ENCODE peak calls at places on chromosomes 5 and 9, in ten cellular contexts. H, V, J, F, E, T, I, P, R and K are unnamed samples.

GRCh38 chr5:137959488-137959887 is 70.2 kb downstream of the PKD2L2 start:
- DNase-seq in H (no peak), V (no peak), J (no peak), F (no peak), E (no peak), T (no peak), I (no peak), P (no peak), R (no peak), K (no peak)

GRCh38 chr5:179185256-179186091 is 125.3 kb downstream of the ZNF354C start:
- DNase-seq in H (no peak), V (no peak), J (no peak), F (no peak), E (no peak), T (no peak), I (peak), P (no peak), R (no peak), K (peak)

GRCh38 chr5:173972844-173973613 is 15.9 kb upstream of the C5orf47 start:
- DNase-seq in H (peak), V (peak), J (peak), F (peak), E (peak), T (peak), I (peak), P (peak), R (peak), K (peak)

GRCh38 chr5:143374496-143375217 is 28.8 kb downstream of the NR3C1 start:
- DNase-seq in H (no peak), V (no peak), J (no peak), F (no peak), E (no peak), T (no peak), I (no peak), P (no peak), R (no peak), K (no peak)

GRCh38 chr5:108251350-108251749 is 130.5 kb downstream of the FBXL17 start:
- DNase-seq in H (no peak), V (no peak), J (no peak), F (no peak), E (no peak), T (no peak), I (no peak), P (no peak), R (no peak), K (no peak)

GRCh38 chr5:39197556-39197955 is 21.8 kb downstream of the FYB1 start:
- DNase-seq in H (no peak), V (no peak), J (peak), F (no peak), E (no peak), T (no peak), I (no peak), P (no peak), R (no peak), K (no peak)

GRCh38 chr5:378301-378891 is 56.9 kb downstream of the AHRR start:
- DNase-seq in H (peak), V (no peak), J (no peak), F (no peak), E (peak), T (no peak), I (peak), P (no peak), R (no peak), K (peak)

GRCh38 chr5:34756781-34757624 is 82.0 kb upstream of the TTC23L start:
- DNase-seq in H (no peak), V (no peak), J (no peak), F (no peak), E (no peak), T (no peak), I (no peak), P (no peak), R (no peak), K (no peak)

GRCh38 chr9:135761845-135762168 is 59.8 kb downstream of the KCNT1 start:
- DNase-seq in H (no peak), V (no peak), J (no peak), F (no peak), E (no peak), T (no peak), I (no peak), P (no peak), R (no peak), K (no peak)

GRCh38 chr5:28403846-28404245 is 1365.5 kb upstream of the CDH9 start:
- DNase-seq in H (no peak), V (no peak), J (no peak), F (no peak), E (no peak), T (no peak), I (no peak), P (no peak), R (no peak), K (no peak)

GRCh38 chr5:4868140-4868735 is 271.9 kb upstream of the ADAMTS16 start:
- DNase-seq in H (no peak), V (peak), J (peak), F (peak), E (peak), T (peak), I (no peak), P (no peak), R (no peak), K (peak)

GRCh38 chr5:105754056-105754455 is 1916.7 kb downstream of the EFNA5 start:
- DNase-seq in H (no peak), V (no peak), J (no peak), F (no peak), E (no peak), T (no peak), I (no peak), P (no peak), R (no peak), K (no peak)

GRCh38 chr5:136590581-136590980 is 225.2 kb upstream of the TRPC7 start:
- DNase-seq in H (no peak), V (no peak), J (no peak), F (no peak), E (no peak), T (no peak), I (no peak), P (no peak), R (no peak), K (no peak)

GRCh38 chr5:115607935-115608334 is 5.7 kb upstream of the TICAM2 start:
- DNase-seq in H (no peak), V (no peak), J (no peak), F (no peak), E (no peak), T (no peak), I (no peak), P (no peak), R (no peak), K (no peak)

GRCh38 chr9:87464110-87464991 is 33.3 kb upstream of the DAPK1 start:
- DNase-seq in H (no peak), V (no peak), J (no peak), F (no peak), E (peak), T (no peak), I (no peak), P (no peak), R (peak), K (no peak)

GRCh38 chr5:110306650-110307049 is 419.8 kb downstream of the TMEM232 start:
- DNase-seq in H (no peak), V (no peak), J (no peak), F (no peak), E (no peak), T (no peak), I (no peak), P (no peak), R (no peak), K (no peak)

GRCh38 chr5:156473271-156473935 is 146.4 kb downstream of the SGCD start:
- DNase-seq in H (no peak), V (no peak), J (no peak), F (no peak), E (no peak), T (no peak), I (no peak), P (no peak), R (no peak), K (no peak)

GRCh38 chr5:5886812-5887486 is 464.5 kb downstream of the ICE1 start:
- DNase-seq in H (no peak), V (peak), J (no peak), F (peak), E (no peak), T (peak), I (peak), P (no peak), R (no peak), K (peak)

GRCh38 chr5:57696005-57696755 is 213.6 kb upstream of the ACTBL2 start:
- DNase-seq in H (no peak), V (no peak), J (no peak), F (peak), E (no peak), T (no peak), I (no peak), P (no peak), R (no peak), K (no peak)

GRCh38 chr9:35406183-35406959 is 83.5 kb upstream of the RUSC2 start:
- DNase-seq in H (no peak), V (no peak), J (no peak), F (peak), E (no peak), T (peak), I (no peak), P (no peak), R (no peak), K (peak)
- TF ChIP-seq POLR2AphosphoS5 in H (no peak), V (no peak), J (no peak), F (no peak), E (no peak), T (no peak), I (no peak), P (no peak), R (no peak), K (no peak)

DNA sequence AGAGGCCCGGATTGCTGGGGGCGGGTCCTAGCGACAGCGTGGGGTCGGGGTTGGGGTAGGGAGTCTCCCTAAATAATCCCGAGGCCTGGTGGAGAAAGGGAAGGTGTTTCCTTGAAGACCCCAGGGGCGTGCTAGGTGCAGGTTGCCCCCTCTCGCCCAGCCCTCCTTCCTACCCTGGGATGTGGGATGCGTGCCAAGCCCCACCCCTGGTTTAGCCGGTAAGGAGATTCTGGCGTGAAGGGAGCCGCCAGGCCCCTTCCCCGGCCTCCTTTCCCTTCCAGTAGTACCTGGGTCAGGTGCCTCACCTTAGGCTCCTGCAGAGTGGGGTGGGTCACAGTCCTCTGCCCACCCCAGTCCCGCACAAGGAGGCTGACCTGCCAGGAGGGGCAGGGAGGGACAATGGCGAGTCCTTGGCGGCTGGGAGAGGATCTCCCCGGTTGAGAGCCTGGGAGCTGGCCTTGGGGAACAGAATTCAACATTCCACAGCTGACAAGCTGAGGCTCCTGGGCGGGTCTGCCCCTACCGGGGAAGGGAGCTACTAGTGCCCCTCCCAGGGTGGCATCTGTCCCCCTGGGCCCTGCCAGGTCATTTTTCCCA is 684 bp downstream of the TSPAN17 start:
- DNase-seq in H (peak), V (no peak), J (no peak), F (peak), E (peak), T (peak), I (peak), P (peak), R (no peak), K (no peak)
- TF ChIP-seq POLR2A in H (no peak), V (no peak), J (no peak), F (no peak), E (no peak), T (no peak), I (no peak), P (no peak), R (no peak), K (no peak)

GRCh38 chr9:37378613-37379004 is 43.9 kb upstream of the GRHPR start:
- DNase-seq in H (no peak), V (no peak), J (no peak), F (no peak), E (no peak), T (no peak), I (no peak), P (no peak), R (no peak), K (peak)

GRCh38 chr9:37380570-37380969 is 41.9 kb upstream of the GRHPR start:
- DNase-seq in H (no peak), V (no peak), J (no peak), F (no peak), E (no peak), T (no peak), I (no peak), P (no peak), R (no peak), K (no peak)

GRCh38 chr9:37374892-37375291 is 47.6 kb upstream of the GRHPR start:
- DNase-seq in H (no peak), V (peak), J (no peak), F (peak), E (no peak), T (no peak), I (peak), P (no peak), R (peak), K (no peak)

GRCh38 chr9:37379835-37380234 is 42.7 kb upstream of the GRHPR start:
- DNase-seq in H (no peak), V (no peak), J (no peak), F (no peak), E (no peak), T (no peak), I (no peak), P (no peak), R (no peak), K (no peak)

GRCh38 chr9:37377688-37378612 is 44.5 kb upstream of the GRHPR start:
- DNase-seq in H (no peak), V (no peak), J (no peak), F (no peak), E (no peak), T (no peak), I (no peak), P (no peak), R (peak), K (no peak)
- TF ChIP-seq POLR2AphosphoS5 in H (no peak), V (peak), J (no peak), F (no peak), E (no peak), T (no peak), I (no peak), P (no peak), R (peak), K (no peak)

DNA sequence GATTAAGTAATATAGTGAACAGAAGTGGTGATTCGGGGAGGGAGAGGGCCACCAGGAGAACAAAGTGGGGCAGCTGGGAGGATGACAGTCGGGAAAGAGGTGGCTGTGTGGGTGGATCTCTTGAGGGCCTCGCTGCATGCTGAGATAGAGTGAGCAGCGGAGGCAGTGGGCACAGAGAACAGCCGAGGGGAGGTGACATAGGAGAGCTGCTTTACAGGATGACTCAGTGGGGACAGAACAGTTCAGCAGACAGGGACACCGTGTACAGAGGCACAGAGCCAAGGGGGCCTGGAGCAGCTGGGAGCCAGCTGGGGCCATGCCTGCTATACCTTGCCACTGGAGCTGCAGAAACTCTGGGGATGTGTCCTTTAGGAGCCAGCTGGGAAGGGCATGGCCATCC is 273.9 kb downstream of the GADD45G start:
- DNase-seq in H (peak), V (no peak), J (no peak), F (peak), E (peak), T (peak), I (peak), P (peak), R (no peak), K (peak)
- TF ChIP-seq POLR2A in H (no peak), V (no peak), J (no peak), F (no peak), E (no peak), T (no peak), I (no peak), P (no peak), R (no peak), K (no peak)

DNA sequence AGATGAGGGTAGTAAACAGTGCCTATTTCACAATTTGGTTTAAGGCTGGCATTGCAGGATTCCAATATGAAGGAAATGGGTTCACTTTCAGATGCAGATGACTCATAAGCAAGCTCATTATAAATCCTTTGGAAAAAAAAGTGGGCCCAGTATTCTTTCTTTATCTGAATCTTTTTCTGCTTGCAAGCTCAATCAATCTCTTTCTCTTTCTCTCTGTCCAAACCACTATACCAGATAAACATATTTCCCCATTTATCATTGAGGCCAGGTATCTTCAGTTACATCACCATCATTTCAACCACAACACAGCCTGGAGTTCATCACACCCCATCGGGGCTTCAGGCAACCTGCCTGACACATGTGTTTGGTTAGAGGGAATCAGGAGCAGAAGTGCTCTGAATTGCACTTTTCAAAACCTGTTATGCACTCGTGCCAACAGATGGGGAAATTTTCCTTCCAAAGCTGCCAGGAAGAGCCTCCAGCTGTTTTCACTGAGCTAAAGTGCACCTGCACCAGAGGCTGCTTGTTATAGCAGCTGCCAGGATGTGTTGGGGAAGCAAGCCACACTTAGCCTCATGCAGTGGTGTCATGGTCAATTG is 30.0 kb upstream of the MAMDC2 start:
- DNase-seq in H (no peak), V (no peak), J (no peak), F (no peak), E (peak), T (no peak), I (no peak), P (no peak), R (no peak), K (no peak)
- TF ChIP-seq POLR2AphosphoS5 in H (no peak), V (no peak), J (no peak), F (no peak), E (peak), T (no peak), I (no peak), P (peak), R (no peak), K (no peak)